ENCODE peak calls at places on chromosomes 16 and 17, in ten cellular contexts. B, R, Q, C, M, V, Y, T, H and P are unnamed samples.

GRCh38 chr17:33017366-33017765 is 25.7 kb downstream of the SPACA3 start:
- DNase-seq in Y (no peak), R (no peak), B (no peak), V (no peak), M (no peak), C (no peak), H (no peak), T (no peak), Q (no peak), P (no peak)

GRCh38 chr17:8003594-8004181 is 1.3 kb downstream of the GUCY2D start:
- DNase-seq in T (no peak), Y (peak; percentile 51), B (no peak), R (no peak), Q (no peak), C (no peak), M (no peak), V (no peak), H (no peak), P (no peak)

GRCh38 chr16:2529061-2529931 is 1.9 kb downstream of the CEMP1 start:
- DNase-seq in Q (peak; percentile 41), V (no peak), Y (peak; percentile 61), H (no peak), R (no peak), T (no peak), C (no peak), B (no peak), M (peak; percentile 55), P (no peak)

GRCh38 chr16:48963901-48964615 is 317.6 kb downstream of the CBLN1 start:
- DNase-seq in R (no peak), C (peak; percentile 89), V (no peak), Q (no peak), H (no peak), M (no peak), T (no peak), B (peak; percentile 74), Y (no peak), P (no peak)

GRCh38 chr17:31256936-31257335 is 40.1 kb downstream of the OMG start:
- DNase-seq in R (no peak), B (no peak), H (no peak), T (no peak), Y (no peak), M (no peak), Q (no peak), C (no peak), V (no peak), P (no peak)

GRCh38 chr17:64653985-64654355 is 8.1 kb downstream of the SMURF2 start:
- DNase-seq in Q (no peak), B (no peak), T (no peak), H (no peak), R (no peak), M (no peak), C (no peak), V (no peak), Y (no peak), P (no peak)

GRCh38 chr16:55439101-55439690 is 39.8 kb upstream of the MMP2 start:
- DNase-seq in C (peak; percentile 65), H (no peak), Q (no peak), M (no peak), T (no peak), R (no peak), Y (no peak), B (no peak), V (no peak), P (no peak)

GRCh38 chr17:72199256-72199655 is 78.4 kb downstream of the SOX9 start:
- DNase-seq in H (no peak), Y (no peak), R (no peak), C (no peak), V (no peak), T (no peak), M (no peak), Q (no peak), B (no peak), P (no peak)

GRCh38 chr16:3646348-3646920 is 8.1 kb upstream of the DNASE1 start:
- DNase-seq in C (no peak), B (peak; percentile 51), H (peak; percentile 92), Y (no peak), M (no peak), T (no peak), R (peak; percentile 88), Q (peak; percentile 80), V (no peak), P (no peak)

DNA sequence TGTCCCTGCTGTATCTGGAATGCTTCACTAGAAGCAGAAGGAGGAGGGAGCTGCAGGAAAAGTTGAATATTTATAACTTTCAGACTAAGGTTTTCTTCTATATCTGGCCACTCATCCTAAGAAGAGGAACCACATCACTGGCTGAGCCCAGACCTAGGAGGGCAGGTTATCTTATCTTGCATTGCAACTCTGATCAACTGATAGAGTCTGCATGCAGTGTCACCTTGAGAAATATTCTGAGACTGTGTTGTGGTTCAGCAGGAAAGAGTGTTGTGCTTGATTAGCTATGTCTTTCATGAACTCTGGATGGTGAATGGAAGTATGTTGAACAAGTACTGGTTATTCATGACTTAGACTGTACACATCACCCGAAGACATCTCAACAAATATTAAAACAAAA is 460.0 kb downstream of the TOX3 start:
- DNase-seq in Y (no peak), B (no peak), Q (no peak), M (no peak), R (no peak), V (no peak), C (no peak), H (no peak), T (no peak), P (no peak)
- TF ChIP-seq CTCF in Y (no peak), B (no peak), Q (no peak), M (no peak), R (no peak), V (no peak), C (no peak), H (no peak), T (no peak), P (no peak)

GRCh38 chr17:44761932-44762810 is 3.4 kb downstream of the ADAM11 start:
- DNase-seq in Q (no peak), V (no peak), Y (no peak), M (no peak), C (no peak), R (no peak), B (no peak), H (no peak), T (no peak), P (no peak)

GRCh38 chr17:44760474-44761308 is 1.9 kb downstream of the ADAM11 start:
- DNase-seq in V (no peak), R (no peak), H (no peak), C (no peak), Y (no peak), M (no peak), Q (no peak), T (no peak), B (no peak), P (no peak)

GRCh38 chr17:44759916-44760243 is 1.1 kb downstream of the ADAM11 start:
- DNase-seq in B (no peak), C (no peak), V (no peak), T (no peak), H (no peak), M (no peak), Y (no peak), Q (no peak), R (no peak), P (no peak)

GRCh38 chr17:44765965-44766364 is 7.2 kb downstream of the ADAM11 start:
- DNase-seq in B (no peak), H (no peak), Y (no peak), V (no peak), C (no peak), Q (no peak), M (no peak), T (no peak), R (no peak), P (no peak)

GRCh38 chr17:44763170-44763569 is 4.4 kb downstream of the ADAM11 start:
- DNase-seq in V (no peak), H (no peak), T (no peak), M (no peak), B (no peak), Y (no peak), R (no peak), C (no peak), Q (no peak), P (no peak)
- TF ChIP-seq CTCF in V (no peak), H (no peak), T (no peak), M (no peak), B (no peak), Y (no peak), R (no peak), C (no peak), Q (no peak), P (no peak)

DNA sequence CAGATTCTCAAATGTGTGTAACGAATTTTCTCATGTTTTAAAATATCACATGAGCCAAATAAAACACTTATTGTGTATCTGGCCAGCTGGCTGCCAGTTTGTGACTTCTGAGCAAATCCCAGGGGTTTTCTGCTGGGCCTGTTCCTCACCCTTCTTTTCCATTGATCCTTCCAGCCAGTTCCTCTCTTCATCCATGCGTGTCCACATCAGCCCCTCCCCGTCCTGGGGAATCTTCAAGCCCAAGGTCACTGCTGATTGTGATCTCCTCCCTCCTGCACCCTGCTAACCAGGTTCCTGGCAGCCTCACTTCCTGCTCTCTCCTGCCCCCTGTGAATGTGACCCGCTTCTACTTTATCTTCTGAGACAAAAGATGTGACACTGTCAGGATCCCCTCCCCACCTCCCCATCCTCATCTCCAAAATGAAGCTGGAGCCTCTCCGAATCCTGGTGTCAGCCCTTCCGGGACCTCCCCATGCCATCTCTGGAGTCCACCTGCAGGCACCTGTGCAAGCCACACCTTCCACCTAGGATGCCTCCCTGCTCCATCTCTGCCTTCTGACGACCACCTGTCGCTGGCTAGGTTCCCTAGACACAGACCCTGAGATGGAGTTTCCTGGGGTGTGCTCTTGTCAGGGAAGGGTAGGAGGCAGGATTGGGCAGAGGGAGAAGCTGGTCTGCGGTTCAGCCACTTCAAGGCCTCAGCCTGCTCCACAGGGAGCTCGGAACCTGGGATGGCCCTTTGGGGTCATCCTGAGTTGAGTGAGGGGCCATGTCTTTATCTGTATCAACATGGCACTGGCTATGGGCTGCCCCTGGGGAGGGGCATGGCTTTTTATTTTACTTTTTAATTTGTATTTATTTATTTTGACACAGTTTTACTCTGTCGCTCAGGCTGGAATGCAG is 205.1 kb downstream of the KATNIP start:
- DNase-seq in B (no peak), M (peak; percentile 32), V (no peak), Y (no peak), T (no peak), Q (no peak), H (no peak), R (no peak), C (no peak), P (no peak)
- TF ChIP-seq CTCF in B (no peak), M (no peak), V (no peak), Y (no peak), T (no peak), Q (no peak), H (no peak), R (no peak), C (no peak), P (no peak)

DNA sequence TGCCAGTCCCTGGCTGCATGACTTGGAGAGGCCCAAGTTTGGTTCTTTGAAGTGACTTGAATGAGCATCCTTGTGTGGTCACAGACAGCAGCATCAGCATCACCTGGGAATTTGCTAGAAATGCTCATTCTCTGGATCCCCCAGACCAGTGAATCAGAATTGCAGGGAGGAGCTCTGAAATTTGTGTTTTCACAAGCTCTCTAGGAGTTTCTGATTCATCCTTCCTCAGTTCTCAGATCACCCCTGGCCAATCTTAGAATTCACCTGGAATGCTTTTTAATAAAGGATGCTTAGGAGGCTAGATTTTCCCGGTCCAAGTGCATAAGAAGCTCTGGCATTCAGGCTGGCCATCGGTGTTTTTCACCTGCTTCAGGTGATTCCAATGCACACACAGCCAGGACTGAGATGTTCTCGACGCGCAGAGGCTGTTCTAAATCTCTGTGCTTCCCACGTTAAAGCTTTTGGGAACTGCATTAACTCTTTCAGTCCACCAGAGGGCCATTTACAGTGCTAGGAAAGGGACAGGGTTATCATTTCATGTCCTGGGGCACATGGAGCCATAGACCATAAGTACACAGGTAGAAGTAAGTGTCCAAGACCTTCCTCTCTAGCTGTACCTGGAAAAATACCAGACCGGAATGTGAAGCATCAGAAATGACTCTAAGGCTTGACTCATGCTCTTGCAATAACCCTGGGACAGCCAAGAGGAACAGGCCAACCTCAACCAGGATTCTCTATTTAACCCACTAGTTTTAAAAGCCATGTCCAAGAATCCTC is 85.7 kb upstream of the XYLT1 start:
- DNase-seq in T (peak; percentile 41), C (peak; percentile 76), Y (no peak), V (no peak), M (no peak), H (no peak), B (peak; percentile 34), R (no peak), Q (no peak), P (no peak)
- TF ChIP-seq CTCF in T (peak; percentile 50), C (peak; percentile 50), Y (peak; percentile 73), V (no peak), M (peak; percentile 38), H (peak; percentile 59), B (peak; percentile 48), R (peak; percentile 33), Q (peak; percentile 27), P (peak; percentile 87)